ENCODE peak calls at places on chromosomes 6 and 20, in eight cellular contexts. Q is Calu3, J is cardiac fibroblast, O is progenitor cell of endocrine pancreas, E is K562, A is fibroblast of lung, I is fibroblast of villous mesenchyme, W is astrocyte of the cerebellum. M is an unnamed sample.
A peak's percentile ranks its signal among the peaks of the same experiment; 100 is the strongest.

GRCh38 chr20:37516697-37517370 is 4.2 kb upstream of the NNAT start:
- DNase-seq in Q (no peak), J (peak; percentile 35), O (no peak), E (no peak), A (peak; percentile 77), I (peak; percentile 47), W (peak; percentile 57), M (no peak)

GRCh38 chr20:25276533-25277050 is 28.7 kb downstream of the PYGB start:
- DNase-seq in Q (no peak), J (no peak), O (no peak), E (no peak), A (no peak), I (no peak), W (no peak), M (no peak)

GRCh38 chr20:17771206-17772004 is 71.6 kb downstream of the BANF2 start:
- DNase-seq in Q (no peak), J (no peak), O (no peak), E (no peak), A (no peak), I (no peak), W (no peak), M (no peak)

GRCh38 chr20:37526238-37526838 is 1.3 kb downstream of the BLCAP start:
- DNase-seq in Q (peak; percentile 49), J (peak; percentile 72), O (no peak), E (peak; percentile 78), A (peak; percentile 51), I (peak; percentile 70), W (no peak), M (peak; percentile 32)

GRCh38 chr6:22363166-22363965 is 66.5 kb upstream of the PRL start:
- DNase-seq in Q (no peak), J (no peak), O (no peak), E (no peak), A (no peak), I (no peak), W (no peak), M (peak; percentile 67)

GRCh38 chr6:159985296-159985940 is 16.5 kb downstream of the IGF2R start:
- DNase-seq in Q (no peak), J (peak; percentile 50), O (no peak), E (no peak), A (peak; percentile 40), I (no peak), W (no peak), M (no peak)

GRCh38 chr6:150143521-150144293 is 863 bp downstream of the PPP1R14C start:
- DNase-seq in Q (peak; percentile 32), J (no peak), O (peak; percentile 18), E (no peak), A (no peak), I (no peak), W (no peak), M (no peak)

GRCh38 chr6:11009353-11009752 is 34.8 kb downstream of the ELOVL2 start:
- DNase-seq in Q (no peak), J (peak; percentile 61), O (no peak), E (no peak), A (peak; percentile 80), I (peak; percentile 62), W (no peak), M (peak; percentile 51)

GRCh38 chr20:5354871-5355270 is 38.1 kb upstream of the PROKR2 start:
- DNase-seq in Q (no peak), J (no peak), O (no peak), E (no peak), A (no peak), I (no peak), W (no peak), M (no peak)

DNA sequence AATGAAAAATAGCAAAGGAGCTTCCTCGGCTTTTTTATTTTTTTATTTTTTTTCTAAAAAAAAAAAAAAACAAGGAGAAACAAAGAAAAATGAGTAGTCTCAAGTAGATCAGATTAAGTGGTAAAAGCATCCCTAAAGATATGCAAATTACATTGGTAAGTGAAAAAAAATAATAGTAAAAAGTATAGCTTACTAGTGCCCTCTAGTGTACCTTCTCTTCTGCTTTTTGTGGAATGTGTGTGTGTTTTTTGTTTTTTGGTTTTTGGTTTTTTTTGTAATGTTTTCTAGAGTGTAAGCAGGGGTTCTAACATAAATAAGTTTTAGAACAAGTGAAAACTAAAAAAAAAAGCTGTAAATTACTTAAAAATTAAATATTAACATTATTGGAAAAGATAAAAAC is 1062.0 kb downstream of the HACE1 start:
- DNase-seq in Q (no peak), J (peak; percentile 3), O (no peak), E (no peak), A (no peak), I (no peak), W (no peak), M (no peak)
- TF ChIP-seq CTCF in Q (peak; percentile 32), J (peak; percentile 45), O (peak; percentile 69), E (no peak), A (no peak), I (no peak), W (no peak), M (no peak)

GRCh38 chr20:46940616-46941015 is 46.0 kb downstream of the EYA2 start:
- DNase-seq in Q (no peak), J (no peak), O (no peak), E (no peak), A (no peak), I (no peak), W (no peak), M (no peak)

GRCh38 chr20:46939566-46939965 is 44.9 kb downstream of the EYA2 start:
- DNase-seq in Q (no peak), J (no peak), O (no peak), E (no peak), A (no peak), I (no peak), W (no peak), M (no peak)

GRCh38 chr20:46937827-46938226 is 43.2 kb downstream of the EYA2 start:
- DNase-seq in Q (no peak), J (no peak), O (no peak), E (no peak), A (no peak), I (no peak), W (no peak), M (no peak)

GRCh38 chr20:46937140-46937523 is 42.5 kb downstream of the EYA2 start:
- DNase-seq in Q (no peak), J (no peak), O (no peak), E (no peak), A (no peak), I (no peak), W (no peak), M (no peak)

GRCh38 chr20:46939031-46939430 is 44.4 kb downstream of the EYA2 start:
- DNase-seq in Q (peak; percentile 21), J (no peak), O (no peak), E (peak; percentile 48), A (no peak), I (no peak), W (no peak), M (peak; percentile 15)
- TF ChIP-seq CTCF in Q (peak; percentile 44), J (peak; percentile 19), O (peak; percentile 24), E (peak; percentile 52), A (peak; percentile 19), I (peak; percentile 11), W (peak; percentile 23), M (no peak)

DNA sequence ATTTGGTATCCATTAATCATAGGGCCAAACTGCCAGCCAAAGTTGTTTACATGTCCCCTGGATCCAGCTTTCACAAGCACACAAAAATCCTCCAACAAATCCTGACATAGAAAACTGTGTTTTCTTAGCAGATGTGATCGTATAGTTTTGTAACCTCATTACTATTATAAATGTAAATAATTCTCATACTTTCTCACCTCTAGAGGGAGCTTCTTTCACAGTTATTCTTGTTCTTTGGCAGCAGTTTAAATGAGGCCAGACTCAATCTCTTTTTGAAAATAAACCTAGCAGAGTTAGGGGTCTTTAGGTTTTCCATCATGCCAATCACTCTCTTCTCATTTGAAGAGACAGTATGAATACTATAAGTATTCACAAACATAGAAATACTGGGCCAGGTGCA is 17.0 kb upstream of the ZNF318 start:
- DNase-seq in Q (no peak), J (no peak), O (no peak), E (no peak), A (peak; percentile 5), I (no peak), W (no peak), M (peak; percentile 45)
- TF ChIP-seq CTCF in Q (no peak), J (no peak), O (peak; percentile 54), E (no peak), A (peak; percentile 34), I (no peak), W (peak; percentile 5), M (peak; percentile 47)

GRCh38 chr6:143767433-143767832 is 75.7 kb upstream of the LTV1 start:
- DNase-seq in Q (no peak), J (no peak), O (no peak), E (no peak), A (no peak), I (no peak), W (no peak), M (no peak)

GRCh38 chr6:143761103-143761502 is 82.0 kb upstream of the LTV1 start:
- DNase-seq in Q (no peak), J (no peak), O (no peak), E (no peak), A (no peak), I (no peak), W (no peak), M (no peak)

GRCh38 chr6:143762126-143762525 is 81.0 kb upstream of the LTV1 start:
- DNase-seq in Q (no peak), J (no peak), O (no peak), E (no peak), A (no peak), I (no peak), W (no peak), M (no peak)

GRCh38 chr6:143766185-143766553 is 77.0 kb upstream of the LTV1 start:
- DNase-seq in Q (no peak), J (no peak), O (no peak), E (no peak), A (no peak), I (no peak), W (no peak), M (no peak)

DNA sequence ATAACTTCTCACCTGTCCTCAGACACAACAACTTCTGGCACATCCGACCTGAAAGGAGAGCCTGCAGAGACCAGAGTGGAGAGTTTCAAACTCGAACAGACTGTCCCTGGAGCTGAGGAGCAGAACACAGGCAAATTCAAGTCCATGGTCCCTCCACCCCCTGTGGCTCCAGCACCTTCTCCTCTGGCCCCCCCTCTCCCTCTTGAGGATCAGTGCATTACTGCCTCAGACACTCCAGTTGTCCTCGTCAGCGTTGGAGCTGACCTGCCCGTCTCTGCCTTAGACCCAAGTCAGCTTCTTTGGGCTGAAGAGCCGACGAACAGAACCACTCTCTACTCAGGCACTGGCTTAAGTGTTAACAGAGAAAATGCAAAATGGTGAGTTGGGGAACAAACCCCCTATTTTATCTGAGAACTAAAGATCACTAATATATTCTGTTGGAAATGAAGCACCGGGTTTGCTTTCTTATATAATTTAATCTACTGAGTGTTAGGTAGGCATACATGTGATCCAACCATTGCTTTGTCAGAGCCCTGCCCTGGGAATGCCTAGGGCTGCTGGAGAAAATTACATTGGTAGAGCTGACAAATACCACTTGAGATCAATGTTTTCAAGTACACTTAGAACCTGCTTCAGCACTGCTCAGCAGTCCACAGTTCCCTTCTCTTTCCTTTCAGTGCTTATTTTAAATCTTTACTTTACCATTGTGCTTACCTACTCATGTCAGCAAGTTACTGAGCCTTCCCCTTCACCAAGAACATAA is 77.5 kb upstream of the LTV1 start:
- DNase-seq in Q (no peak), J (no peak), O (no peak), E (no peak), A (no peak), I (no peak), W (no peak), M (no peak)
- TF ChIP-seq CTCF in Q (no peak), J (no peak), O (no peak), E (no peak), A (no peak), I (no peak), W (no peak), M (no peak)